ENCODE peak calls at places on chromosomes 13 and 19, in seven cellular contexts. J is fibroblast of pulmonary artery, G is adrenal gland, I is keratinocyte, M is upper lobe of right lung, E is lower leg skin, K is Calu3. F is an unnamed sample.

GRCh38 chr13:89324582-89324981 is 1653.4 kb downstream of the SLITRK5 start:
- DNase-seq in J (no peak), G (no peak), I (no peak), M (no peak), E (no peak), K (no peak), F (no peak)

GRCh38 chr19:48568345-48568886 is 16.4 kb downstream of the SULT2B1 start:
- DNase-seq in J (peak), G (peak), I (no peak), M (peak), E (peak), K (peak), F (peak)

GRCh38 chr19:16367269-16367683 is 42.6 kb downstream of the KLF2 start:
- DNase-seq in J (no peak), G (no peak), I (no peak), M (no peak), E (no peak), K (no peak), F (no peak)

GRCh38 chr19:53102186-53102585 is 1.0 kb downstream of the ZNF160 start:
- DNase-seq in J (no peak), G (no peak), I (no peak), M (no peak), E (no peak), K (no peak), F (no peak)

GRCh38 chr13:72304121-72304745 is 423.2 kb downstream of the MZT1 start:
- DNase-seq in J (peak), G (no peak), I (no peak), M (no peak), E (no peak), K (no peak), F (no peak)

GRCh38 chr19:41753936-41754529 is 1.3 kb upstream of the CEACAM6 start:
- DNase-seq in J (peak), G (peak), I (no peak), M (no peak), E (peak), K (peak), F (peak)

GRCh38 chr13:109415057-109415456 is 371.3 kb downstream of the IRS2 start:
- DNase-seq in J (no peak), G (no peak), I (no peak), M (no peak), E (no peak), K (no peak), F (no peak)

GRCh38 chr13:21399741-21400140 is 59.4 kb downstream of the ZDHHC20 start:
- DNase-seq in J (peak), G (no peak), I (no peak), M (no peak), E (no peak), K (no peak), F (no peak)

GRCh38 chr13:99275093-99275469 is 16.9 kb upstream of the GPR18 start:
- DNase-seq in J (peak), G (no peak), I (no peak), M (no peak), E (no peak), K (no peak), F (no peak)

GRCh38 chr19:32870154-32870573 is 597 bp upstream of the SLC7A9 start:
- DNase-seq in J (no peak), G (no peak), I (no peak), M (peak), E (no peak), K (no peak), F (peak)

GRCh38 chr19:51511353-51511752 is 9.8 kb upstream of the SIGLEC12 start:
- DNase-seq in J (no peak), G (no peak), I (no peak), M (no peak), E (no peak), K (no peak), F (no peak)

GRCh38 chr19:12969292-12969988 is at the start of gene DAND5:
- DNase-seq in J (no peak), G (peak), I (no peak), M (no peak), E (no peak), K (no peak), F (no peak)

GRCh38 chr19:34082289-34083077 is 89.8 kb upstream of the LSM14A start:
- DNase-seq in J (no peak), G (no peak), I (no peak), M (no peak), E (no peak), K (no peak), F (no peak)

GRCh38 chr13:109208522-109208921 is 577.9 kb downstream of the IRS2 start:
- DNase-seq in J (no peak), G (no peak), I (no peak), M (no peak), E (no peak), K (no peak), F (no peak)

GRCh38 chr13:43878897-43879322 is 630 bp downstream of the CCDC122 start:
- DNase-seq in J (peak), G (peak), I (no peak), M (peak), E (peak), K (peak), F (peak)

GRCh38 chr13:62482351-62482750 is 1066.7 kb upstream of the PCDH20 start:
- DNase-seq in J (peak), G (no peak), I (no peak), M (no peak), E (no peak), K (no peak), F (no peak)

GRCh38 chr13:113034451-113035208 is 65.6 kb downstream of the MCF2L start:
- DNase-seq in J (peak), G (peak), I (no peak), M (no peak), E (peak), K (peak), F (peak)

GRCh38 chr13:114066956-114067355 is 65.5 kb downstream of the RASA3 start:
- DNase-seq in J (no peak), G (no peak), I (no peak), M (peak), E (no peak), K (no peak), F (no peak)

GRCh38 chr19:40754611-40755247 is 3.7 kb downstream of the SNRPA start:
- DNase-seq in J (no peak), G (peak), I (no peak), M (no peak), E (no peak), K (peak), F (peak)

GRCh38 chr13:86945596-86945995 is 725.6 kb upstream of the SLITRK5 start:
- DNase-seq in J (no peak), G (no peak), I (no peak), M (no peak), E (no peak), K (no peak), F (no peak)

GRCh38 chr13:20676213-20676612 is 27.3 kb upstream of the IL17D start:
- DNase-seq in J (no peak), G (no peak), I (no peak), M (no peak), E (no peak), K (no peak), F (peak)

GRCh38 chr13:25692156-25692555 is 320.4 kb downstream of the ATP8A2 start:
- DNase-seq in J (no peak), G (no peak), I (no peak), M (no peak), E (no peak), K (no peak), F (no peak)

GRCh38 chr13:110815471-110816204 is 99.2 kb downstream of the ANKRD10 start:
- DNase-seq in J (no peak), G (no peak), I (no peak), M (peak), E (no peak), K (peak), F (no peak)

GRCh38 chr13:113969973-113970611 is 3.8 kb downstream of the C13orf46 start:
- DNase-seq in J (no peak), G (peak), I (no peak), M (peak), E (no peak), K (no peak), F (peak)

GRCh38 chr19:664913-665443 is 2.0 kb upstream of the RNF126 start:
- DNase-seq in J (peak), G (peak), I (no peak), M (peak), E (peak), K (peak), F (peak)

GRCh38 chr19:23509686-23510450 is 114.6 kb upstream of the ZNF91 start:
- DNase-seq in J (no peak), G (no peak), I (peak), M (no peak), E (no peak), K (no peak), F (no peak)

GRCh38 chr19:13098291-13099072 is 4.2 kb downstream of the LYL1 start:
- DNase-seq in J (peak), G (no peak), I (no peak), M (no peak), E (no peak), K (peak), F (peak)

GRCh38 chr19:18941628-18942354 is 774 bp upstream of the HOMER3 start:
- DNase-seq in J (no peak), G (no peak), I (no peak), M (no peak), E (no peak), K (no peak), F (no peak)

GRCh38 chr13:37747071-37747612 is 122.4 kb downstream of the TRPC4 start:
- DNase-seq in J (peak), G (no peak), I (no peak), M (no peak), E (no peak), K (peak), F (no peak)

GRCh38 chr19:17626456-17626855 is 61.7 kb downstream of the UNC13A start:
- DNase-seq in J (no peak), G (no peak), I (no peak), M (no peak), E (no peak), K (no peak), F (no peak)

GRCh38 chr19:50796128-50796633 is 6.0 kb downstream of the ACP4 start:
- DNase-seq in J (no peak), G (no peak), I (no peak), M (no peak), E (no peak), K (no peak), F (no peak)

GRCh38 chr19:53864308-53864836 is 3.3 kb upstream of the MYADM start:
- DNase-seq in J (no peak), G (no peak), I (no peak), M (no peak), E (no peak), K (peak), F (peak)

GRCh38 chr19:40542197-40542859 is 34.3 kb upstream of the SHKBP1 start:
- DNase-seq in J (peak), G (peak), I (no peak), M (peak), E (no peak), K (no peak), F (peak)

GRCh38 chr13:33052446-33052845 is 36.2 kb downstream of the KL start:
- DNase-seq in J (peak), G (no peak), I (no peak), M (no peak), E (no peak), K (no peak), F (no peak)

GRCh38 chr19:5714819-5715218 is 5.1 kb downstream of the LONP1 start:
- DNase-seq in J (no peak), G (no peak), I (no peak), M (no peak), E (no peak), K (no peak), F (no peak)

GRCh38 chr19:2207991-2208860 is 27.9 kb downstream of the PLEKHJ1 start:
- DNase-seq in J (peak), G (no peak), I (no peak), M (no peak), E (peak), K (no peak), F (peak)

GRCh38 chr19:37699057-37699456 is 20.5 kb downstream of the ZNF607 start:
- DNase-seq in J (no peak), G (no peak), I (no peak), M (no peak), E (no peak), K (no peak), F (no peak)

GRCh38 chr19:7979011-7979410 is 26.4 kb downstream of the ELAVL1 start:
- DNase-seq in J (no peak), G (no peak), I (no peak), M (no peak), E (no peak), K (no peak), F (no peak)
- TF ChIP-seq CTCF in J (no peak), G (no peak), I (no peak), M (no peak), E (no peak), K (no peak), F (no peak)

DNA sequence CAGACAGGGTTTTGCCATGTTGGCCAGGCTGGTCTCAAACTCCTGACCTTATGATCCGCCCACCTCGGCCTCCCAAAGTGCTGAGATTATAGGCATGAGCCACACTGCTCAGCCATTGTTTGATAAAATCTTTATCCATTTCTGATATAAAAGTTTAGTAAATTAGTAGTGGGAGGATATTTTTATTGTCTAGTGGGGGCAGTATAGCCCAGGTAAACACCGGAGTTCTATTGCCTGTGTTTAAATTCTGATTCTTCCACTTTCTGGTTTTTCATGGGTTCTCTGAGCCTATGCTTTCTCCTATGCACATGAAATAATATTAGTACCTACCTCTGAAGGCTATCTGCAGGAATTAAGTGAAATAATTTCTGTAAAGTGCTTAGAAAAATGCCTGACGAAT is 20.1 kb upstream of the ARHGEF18 start:
- DNase-seq in J (no peak), G (no peak), I (no peak), M (no peak), E (no peak), K (no peak), F (no peak)
- TF ChIP-seq CTCF in J (no peak), G (no peak), I (no peak), M (no peak), E (no peak), K (no peak), F (no peak)

GRCh38 chr13:83780201-83780600 is 102.1 kb downstream of the SLITRK1 start:
- DNase-seq in J (peak), G (no peak), I (peak), M (no peak), E (no peak), K (no peak), F (no peak)
- TF ChIP-seq CTCF in J (peak), G (no peak), I (peak), M (peak), E (no peak), K (no peak), F (no peak)

DNA sequence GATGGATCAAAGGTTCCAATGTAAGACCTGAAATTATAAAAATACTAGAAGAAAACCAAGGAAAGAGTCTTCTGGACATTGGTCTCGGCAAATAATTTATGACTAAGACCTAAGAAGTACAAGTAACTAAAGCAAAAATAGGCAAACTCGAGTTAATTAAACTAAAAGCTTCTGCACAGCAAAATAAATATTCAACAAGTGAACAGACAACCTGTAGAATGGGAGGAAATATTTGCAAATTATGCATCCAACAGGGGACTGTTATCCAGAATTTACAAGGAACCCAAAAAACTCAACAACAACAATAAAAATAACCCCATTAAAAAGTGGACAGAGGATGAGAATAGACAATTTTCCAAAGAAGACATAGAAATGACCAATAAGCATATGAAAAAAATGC is 9.7 kb upstream of the SLAIN1 start:
- DNase-seq in J (no peak), G (no peak), I (no peak), M (no peak), E (no peak), K (no peak), F (no peak)
- TF ChIP-seq CTCF in J (no peak), G (no peak), I (no peak), M (no peak), E (no peak), K (no peak), F (no peak)